ENCODE peak calls at places on chromosome 6, in ten cellular contexts. One of them, this sample, is unnamed.

GRCh38 chr6:152356659-152357058 is 280.5 kb downstream of the SYNE1 start:
- DNase-seq in glutamatergic neuron: no peak
- DNase-seq in dorsolateral prefrontal cortex: no peak
- DNase-seq in spleen: no peak
- DNase-seq in astrocyte of the spinal cord: peak
- DNase-seq in B cell: no peak
- DNase-seq in Calu3: no peak
- DNase-seq in fibroblast of the aortic adventitia: peak
- DNase-seq in Peyer's patch: no peak
- DNase-seq in fibroblast of pulmonary artery: peak
- DNase-seq in this sample: no peak

GRCh38 chr6:129882510-129883023 is 21.5 kb upstream of the TMEM244 start:
- DNase-seq in glutamatergic neuron: no peak
- DNase-seq in dorsolateral prefrontal cortex: no peak
- DNase-seq in spleen: peak
- DNase-seq in astrocyte of the spinal cord: no peak
- DNase-seq in B cell: peak
- DNase-seq in Calu3: no peak
- DNase-seq in fibroblast of the aortic adventitia: no peak
- DNase-seq in Peyer's patch: peak
- DNase-seq in fibroblast of pulmonary artery: no peak
- DNase-seq in this sample: no peak

GRCh38 chr6:147078106-147078505 is 126.1 kb upstream of the STXBP5 start:
- DNase-seq in glutamatergic neuron: no peak
- DNase-seq in dorsolateral prefrontal cortex: no peak
- DNase-seq in spleen: no peak
- DNase-seq in astrocyte of the spinal cord: no peak
- DNase-seq in B cell: no peak
- DNase-seq in Calu3: no peak
- DNase-seq in fibroblast of the aortic adventitia: no peak
- DNase-seq in Peyer's patch: no peak
- DNase-seq in fibroblast of pulmonary artery: no peak
- DNase-seq in this sample: no peak

GRCh38 chr6:144395014-144395413 is 109.9 kb downstream of the UTRN start:
- DNase-seq in glutamatergic neuron: no peak
- DNase-seq in dorsolateral prefrontal cortex: no peak
- DNase-seq in spleen: no peak
- DNase-seq in astrocyte of the spinal cord: no peak
- DNase-seq in B cell: no peak
- DNase-seq in Calu3: no peak
- DNase-seq in fibroblast of the aortic adventitia: peak
- DNase-seq in Peyer's patch: no peak
- DNase-seq in fibroblast of pulmonary artery: peak
- DNase-seq in this sample: no peak

GRCh38 chr6:39917981-39918380 is 16.3 kb downstream of the MOCS1 start:
- DNase-seq in glutamatergic neuron: no peak
- DNase-seq in dorsolateral prefrontal cortex: no peak
- DNase-seq in spleen: no peak
- DNase-seq in astrocyte of the spinal cord: no peak
- DNase-seq in B cell: no peak
- DNase-seq in Calu3: no peak
- DNase-seq in fibroblast of the aortic adventitia: no peak
- DNase-seq in Peyer's patch: no peak
- DNase-seq in fibroblast of pulmonary artery: no peak
- DNase-seq in this sample: no peak

GRCh38 chr6:147262943-147263342 is 58.7 kb downstream of the STXBP5 start:
- DNase-seq in glutamatergic neuron: no peak
- DNase-seq in dorsolateral prefrontal cortex: no peak
- DNase-seq in spleen: no peak
- DNase-seq in astrocyte of the spinal cord: no peak
- DNase-seq in B cell: no peak
- DNase-seq in Calu3: no peak
- DNase-seq in fibroblast of the aortic adventitia: no peak
- DNase-seq in Peyer's patch: no peak
- DNase-seq in fibroblast of pulmonary artery: no peak
- DNase-seq in this sample: no peak

GRCh38 chr6:157298325-157298724 is 25.0 kb downstream of the TMEM242 start:
- DNase-seq in glutamatergic neuron: no peak
- DNase-seq in dorsolateral prefrontal cortex: no peak
- DNase-seq in spleen: no peak
- DNase-seq in astrocyte of the spinal cord: no peak
- DNase-seq in B cell: no peak
- DNase-seq in Calu3: no peak
- DNase-seq in fibroblast of the aortic adventitia: no peak
- DNase-seq in Peyer's patch: no peak
- DNase-seq in fibroblast of pulmonary artery: no peak
- DNase-seq in this sample: no peak

GRCh38 chr6:167078745-167079144 is 44.2 kb upstream of the CCR6 start:
- DNase-seq in glutamatergic neuron: no peak
- DNase-seq in dorsolateral prefrontal cortex: no peak
- DNase-seq in spleen: no peak
- DNase-seq in astrocyte of the spinal cord: no peak
- DNase-seq in B cell: no peak
- DNase-seq in Calu3: no peak
- DNase-seq in fibroblast of the aortic adventitia: no peak
- DNase-seq in Peyer's patch: no peak
- DNase-seq in fibroblast of pulmonary artery: no peak
- DNase-seq in this sample: no peak

GRCh38 chr6:74731204-74731603 is 474.6 kb downstream of the COL12A1 start:
- DNase-seq in glutamatergic neuron: no peak
- DNase-seq in dorsolateral prefrontal cortex: no peak
- DNase-seq in spleen: no peak
- DNase-seq in astrocyte of the spinal cord: peak
- DNase-seq in B cell: no peak
- DNase-seq in Calu3: peak
- DNase-seq in fibroblast of the aortic adventitia: peak
- DNase-seq in Peyer's patch: no peak
- DNase-seq in fibroblast of pulmonary artery: peak
- DNase-seq in this sample: no peak

GRCh38 chr6:126947070-126947469 is 171.4 kb upstream of the RSPO3 start:
- DNase-seq in glutamatergic neuron: no peak
- DNase-seq in dorsolateral prefrontal cortex: no peak
- DNase-seq in spleen: no peak
- DNase-seq in astrocyte of the spinal cord: no peak
- DNase-seq in B cell: no peak
- DNase-seq in Calu3: no peak
- DNase-seq in fibroblast of the aortic adventitia: peak
- DNase-seq in Peyer's patch: no peak
- DNase-seq in fibroblast of pulmonary artery: peak
- DNase-seq in this sample: no peak

GRCh38 chr6:33192671-33193602 is 670 bp upstream of the COL11A2 start:
- DNase-seq in glutamatergic neuron: no peak
- DNase-seq in dorsolateral prefrontal cortex: peak
- DNase-seq in spleen: peak
- DNase-seq in astrocyte of the spinal cord: no peak
- DNase-seq in B cell: no peak
- DNase-seq in Calu3: peak
- DNase-seq in fibroblast of the aortic adventitia: no peak
- DNase-seq in Peyer's patch: no peak
- DNase-seq in fibroblast of pulmonary artery: no peak
- DNase-seq in this sample: no peak

GRCh38 chr6:40353967-40354452 is 233.2 kb downstream of the LRFN2 start:
- DNase-seq in glutamatergic neuron: no peak
- DNase-seq in dorsolateral prefrontal cortex: no peak
- DNase-seq in spleen: no peak
- DNase-seq in astrocyte of the spinal cord: no peak
- DNase-seq in B cell: no peak
- DNase-seq in Calu3: no peak
- DNase-seq in fibroblast of the aortic adventitia: no peak
- DNase-seq in Peyer's patch: no peak
- DNase-seq in fibroblast of pulmonary artery: no peak
- DNase-seq in this sample: no peak

GRCh38 chr6:111474771-111475170 is 8.2 kb downstream of the REV3L start:
- DNase-seq in glutamatergic neuron: no peak
- DNase-seq in dorsolateral prefrontal cortex: no peak
- DNase-seq in spleen: no peak
- DNase-seq in astrocyte of the spinal cord: no peak
- DNase-seq in B cell: no peak
- DNase-seq in Calu3: no peak
- DNase-seq in fibroblast of the aortic adventitia: no peak
- DNase-seq in Peyer's patch: no peak
- DNase-seq in fibroblast of pulmonary artery: no peak
- DNase-seq in this sample: no peak

GRCh38 chr6:111474106-111474505 is 8.9 kb downstream of the REV3L start:
- DNase-seq in glutamatergic neuron: no peak
- DNase-seq in dorsolateral prefrontal cortex: no peak
- DNase-seq in spleen: no peak
- DNase-seq in astrocyte of the spinal cord: no peak
- DNase-seq in B cell: no peak
- DNase-seq in Calu3: no peak
- DNase-seq in fibroblast of the aortic adventitia: no peak
- DNase-seq in Peyer's patch: no peak
- DNase-seq in fibroblast of pulmonary artery: no peak
- DNase-seq in this sample: no peak

GRCh38 chr6:111478749-111479148 is 4.3 kb downstream of the REV3L start:
- DNase-seq in glutamatergic neuron: no peak
- DNase-seq in dorsolateral prefrontal cortex: no peak
- DNase-seq in spleen: no peak
- DNase-seq in astrocyte of the spinal cord: peak
- DNase-seq in B cell: no peak
- DNase-seq in Calu3: no peak
- DNase-seq in fibroblast of the aortic adventitia: peak
- DNase-seq in Peyer's patch: no peak
- DNase-seq in fibroblast of pulmonary artery: peak
- DNase-seq in this sample: no peak

GRCh38 chr6:111478064-111478476 is 4.9 kb downstream of the REV3L start:
- DNase-seq in glutamatergic neuron: no peak
- DNase-seq in dorsolateral prefrontal cortex: no peak
- DNase-seq in spleen: no peak
- DNase-seq in astrocyte of the spinal cord: peak
- DNase-seq in B cell: no peak
- DNase-seq in Calu3: no peak
- DNase-seq in fibroblast of the aortic adventitia: peak
- DNase-seq in Peyer's patch: no peak
- DNase-seq in fibroblast of pulmonary artery: peak
- DNase-seq in this sample: no peak

DNA sequence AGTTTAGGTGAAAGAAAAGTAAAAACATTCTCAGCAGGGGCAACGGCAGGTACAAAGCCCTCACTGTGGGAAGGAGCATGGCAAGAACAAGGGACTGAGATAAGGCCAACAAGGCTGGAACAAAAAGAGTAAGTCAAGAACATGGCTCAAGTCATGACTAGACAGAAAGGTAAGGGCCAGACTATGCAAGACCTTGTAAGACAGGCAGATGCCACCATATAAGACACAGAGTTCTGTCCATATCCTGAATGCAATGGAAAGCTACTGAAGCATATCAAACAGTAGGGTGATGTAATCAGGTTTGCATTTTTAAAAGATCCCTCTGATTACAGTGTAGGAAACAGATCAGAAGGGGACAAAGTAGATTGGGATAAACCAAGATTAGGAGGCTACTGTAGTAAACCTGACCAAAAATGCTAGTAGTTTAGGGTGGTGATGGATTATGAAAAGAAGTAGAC is 5.5 kb downstream of the REV3L start:
- DNase-seq in glutamatergic neuron: no peak
- DNase-seq in dorsolateral prefrontal cortex: no peak
- DNase-seq in spleen: no peak
- DNase-seq in astrocyte of the spinal cord: no peak
- DNase-seq in B cell: no peak
- DNase-seq in Calu3: no peak
- DNase-seq in fibroblast of the aortic adventitia: peak
- DNase-seq in Peyer's patch: no peak
- DNase-seq in fibroblast of pulmonary artery: no peak
- DNase-seq in this sample: no peak
- TF ChIP-seq CTCF in glutamatergic neuron: no peak
- TF ChIP-seq CTCF in dorsolateral prefrontal cortex: no peak
- TF ChIP-seq CTCF in spleen: no peak
- TF ChIP-seq CTCF in astrocyte of the spinal cord: no peak
- TF ChIP-seq CTCF in B cell: no peak
- TF ChIP-seq CTCF in Calu3: no peak
- TF ChIP-seq CTCF in fibroblast of the aortic adventitia: no peak
- TF ChIP-seq CTCF in Peyer's patch: no peak
- TF ChIP-seq CTCF in fibroblast of pulmonary artery: no peak
- TF ChIP-seq CTCF in this sample: no peak

GRCh38 chr6:119294984-119295383 is 54.6 kb downstream of the MAN1A1 start:
- DNase-seq in glutamatergic neuron: no peak
- DNase-seq in dorsolateral prefrontal cortex: no peak
- DNase-seq in spleen: no peak
- DNase-seq in astrocyte of the spinal cord: no peak
- DNase-seq in B cell: no peak
- DNase-seq in Calu3: no peak
- DNase-seq in fibroblast of the aortic adventitia: no peak
- DNase-seq in Peyer's patch: no peak
- DNase-seq in fibroblast of pulmonary artery: no peak
- DNase-seq in this sample: no peak
- TF ChIP-seq CTCF in glutamatergic neuron: no peak
- TF ChIP-seq CTCF in dorsolateral prefrontal cortex: no peak
- TF ChIP-seq CTCF in spleen: no peak
- TF ChIP-seq CTCF in astrocyte of the spinal cord: no peak
- TF ChIP-seq CTCF in B cell: no peak
- TF ChIP-seq CTCF in Calu3: no peak
- TF ChIP-seq CTCF in fibroblast of the aortic adventitia: no peak
- TF ChIP-seq CTCF in Peyer's patch: no peak
- TF ChIP-seq CTCF in fibroblast of pulmonary artery: no peak
- TF ChIP-seq CTCF in this sample: no peak

DNA sequence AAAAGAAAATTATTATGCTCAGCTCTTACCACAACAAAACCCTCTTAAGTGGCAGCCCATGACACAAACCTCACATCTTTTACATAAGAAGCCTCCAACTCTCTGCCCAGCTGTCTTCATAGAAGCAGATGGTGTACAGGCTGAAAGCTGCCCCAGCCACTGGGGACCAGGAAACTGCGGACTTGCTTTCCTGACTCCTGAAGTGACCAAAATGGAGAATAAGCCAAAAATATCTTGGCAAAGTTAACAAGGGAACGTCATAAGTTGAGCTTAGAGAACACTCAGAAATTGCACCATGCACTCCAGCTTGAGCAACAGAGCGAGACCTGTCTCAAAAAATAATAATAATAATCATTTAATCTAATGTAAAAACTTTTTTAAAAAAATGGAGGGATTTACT is 160.3 kb upstream of the CDYL start:
- DNase-seq in glutamatergic neuron: peak
- DNase-seq in dorsolateral prefrontal cortex: no peak
- DNase-seq in spleen: no peak
- DNase-seq in astrocyte of the spinal cord: no peak
- DNase-seq in B cell: no peak
- DNase-seq in Calu3: no peak
- DNase-seq in fibroblast of the aortic adventitia: peak
- DNase-seq in Peyer's patch: no peak
- DNase-seq in fibroblast of pulmonary artery: peak
- DNase-seq in this sample: no peak
- TF ChIP-seq CTCF in glutamatergic neuron: no peak
- TF ChIP-seq CTCF in dorsolateral prefrontal cortex: no peak
- TF ChIP-seq CTCF in spleen: no peak
- TF ChIP-seq CTCF in astrocyte of the spinal cord: no peak
- TF ChIP-seq CTCF in B cell: no peak
- TF ChIP-seq CTCF in Calu3: no peak
- TF ChIP-seq CTCF in fibroblast of the aortic adventitia: no peak
- TF ChIP-seq CTCF in Peyer's patch: no peak
- TF ChIP-seq CTCF in fibroblast of pulmonary artery: no peak
- TF ChIP-seq CTCF in this sample: no peak

DNA sequence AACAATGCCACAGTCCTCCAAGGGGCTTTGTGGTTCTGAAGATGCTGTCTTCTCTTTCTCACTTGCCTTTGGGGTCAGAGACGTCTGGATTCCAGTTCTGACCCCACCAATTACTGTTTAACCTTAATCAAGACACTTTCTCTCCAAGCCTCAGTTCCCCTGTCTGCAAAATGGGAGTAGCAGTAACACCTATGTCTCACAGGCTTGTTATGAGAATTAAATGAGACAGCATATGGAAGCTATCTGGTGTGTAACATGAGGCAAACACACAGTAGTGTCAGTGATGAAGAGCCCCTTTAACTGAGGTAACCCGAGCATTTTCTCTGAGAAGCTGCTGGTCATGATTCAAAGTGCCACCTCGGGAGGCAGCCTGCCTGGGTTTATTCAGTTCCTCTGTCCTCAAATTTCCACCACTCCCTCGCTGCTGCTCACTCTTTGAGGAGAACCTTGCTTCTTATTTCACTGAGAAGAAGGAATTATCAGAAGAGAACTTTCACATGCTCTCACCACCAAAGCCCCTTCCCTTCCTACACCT is 11.7 kb downstream of the PPIL1 start:
- DNase-seq in glutamatergic neuron: no peak
- DNase-seq in dorsolateral prefrontal cortex: no peak
- DNase-seq in spleen: no peak
- DNase-seq in astrocyte of the spinal cord: no peak
- DNase-seq in B cell: no peak
- DNase-seq in Calu3: no peak
- DNase-seq in fibroblast of the aortic adventitia: no peak
- DNase-seq in Peyer's patch: no peak
- DNase-seq in fibroblast of pulmonary artery: no peak
- DNase-seq in this sample: no peak
- TF ChIP-seq CTCF in glutamatergic neuron: no peak
- TF ChIP-seq CTCF in dorsolateral prefrontal cortex: no peak
- TF ChIP-seq CTCF in spleen: no peak
- TF ChIP-seq CTCF in astrocyte of the spinal cord: no peak
- TF ChIP-seq CTCF in B cell: no peak
- TF ChIP-seq CTCF in Calu3: no peak
- TF ChIP-seq CTCF in fibroblast of the aortic adventitia: no peak
- TF ChIP-seq CTCF in Peyer's patch: no peak
- TF ChIP-seq CTCF in fibroblast of pulmonary artery: no peak
- TF ChIP-seq CTCF in this sample: no peak